ENCODE peak calls at places on chromosome 1, in six cellular contexts. One of them, this sample, is unnamed.

GRCh38 chr1:170230323-170230722 is 84.6 kb downstream of the NTMT2 start:
- DNase-seq in cardiac fibroblast: no peak
- DNase-seq in stimulated activated CD4-positive, alpha-beta T cell treated with anti-CD3 and anti-CD28 coated beads, Interleukin-4, amount 100 ng/mL, for 48 hours: no peak
- DNase-seq in uterus: no peak
- DNase-seq in cardiac muscle cell: no peak
- DNase-seq in A549: no peak
- DNase-seq in this sample: no peak

GRCh38 chr1:205458777-205459566 is 3.1 kb upstream of the BLACAT1 start:
- DNase-seq in cardiac fibroblast: peak; percentile 76
- DNase-seq in stimulated activated CD4-positive, alpha-beta T cell treated with anti-CD3 and anti-CD28 coated beads, Interleukin-4, amount 100 ng/mL, for 48 hours: no peak
- DNase-seq in uterus: no peak
- DNase-seq in cardiac muscle cell: peak; percentile 85
- DNase-seq in A549: peak; percentile 43
- DNase-seq in this sample: no peak

GRCh38 chr1:172781513-172782140 is 122.7 kb downstream of the FASLG start:
- DNase-seq in cardiac fibroblast: peak; percentile 18
- DNase-seq in stimulated activated CD4-positive, alpha-beta T cell treated with anti-CD3 and anti-CD28 coated beads, Interleukin-4, amount 100 ng/mL, for 48 hours: no peak
- DNase-seq in uterus: no peak
- DNase-seq in cardiac muscle cell: no peak
- DNase-seq in A549: no peak
- DNase-seq in this sample: no peak

GRCh38 chr1:182809414-182809957 is 19.9 kb downstream of the NPL start:
- DNase-seq in cardiac fibroblast: no peak
- DNase-seq in stimulated activated CD4-positive, alpha-beta T cell treated with anti-CD3 and anti-CD28 coated beads, Interleukin-4, amount 100 ng/mL, for 48 hours: no peak
- DNase-seq in uterus: no peak
- DNase-seq in cardiac muscle cell: no peak
- DNase-seq in A549: no peak
- DNase-seq in this sample: no peak

GRCh38 chr1:51222136-51222787 is 13.8 kb upstream of the RNF11 start:
- DNase-seq in cardiac fibroblast: no peak
- DNase-seq in stimulated activated CD4-positive, alpha-beta T cell treated with anti-CD3 and anti-CD28 coated beads, Interleukin-4, amount 100 ng/mL, for 48 hours: no peak
- DNase-seq in uterus: no peak
- DNase-seq in cardiac muscle cell: no peak
- DNase-seq in A549: no peak
- DNase-seq in this sample: no peak

GRCh38 chr1:8217011-8217711 is 100.8 kb upstream of the SLC45A1 start:
- DNase-seq in cardiac fibroblast: peak; percentile 47
- DNase-seq in stimulated activated CD4-positive, alpha-beta T cell treated with anti-CD3 and anti-CD28 coated beads, Interleukin-4, amount 100 ng/mL, for 48 hours: no peak
- DNase-seq in uterus: peak; percentile 61
- DNase-seq in cardiac muscle cell: peak; percentile 38
- DNase-seq in A549: no peak
- DNase-seq in this sample: no peak

GRCh38 chr1:204647114-204647804 is 38.3 kb downstream of the LRRN2 start:
- DNase-seq in cardiac fibroblast: peak; percentile 72
- DNase-seq in stimulated activated CD4-positive, alpha-beta T cell treated with anti-CD3 and anti-CD28 coated beads, Interleukin-4, amount 100 ng/mL, for 48 hours: no peak
- DNase-seq in uterus: no peak
- DNase-seq in cardiac muscle cell: peak; percentile 84
- DNase-seq in A549: peak; percentile 86
- DNase-seq in this sample: peak; percentile 30

GRCh38 chr1:13976485-13976884 is 276.5 kb downstream of the PRDM2 start:
- DNase-seq in cardiac fibroblast: no peak
- DNase-seq in stimulated activated CD4-positive, alpha-beta T cell treated with anti-CD3 and anti-CD28 coated beads, Interleukin-4, amount 100 ng/mL, for 48 hours: no peak
- DNase-seq in uterus: no peak
- DNase-seq in cardiac muscle cell: no peak
- DNase-seq in A549: no peak
- DNase-seq in this sample: no peak

GRCh38 chr1:17976843-17977242 is 130.8 kb upstream of the IGSF21 start:
- DNase-seq in cardiac fibroblast: no peak
- DNase-seq in stimulated activated CD4-positive, alpha-beta T cell treated with anti-CD3 and anti-CD28 coated beads, Interleukin-4, amount 100 ng/mL, for 48 hours: no peak
- DNase-seq in uterus: no peak
- DNase-seq in cardiac muscle cell: no peak
- DNase-seq in A549: no peak
- DNase-seq in this sample: no peak

GRCh38 chr1:34898220-34898820 is 31.1 kb downstream of the DLGAP3 start:
- DNase-seq in cardiac fibroblast: peak; percentile 21
- DNase-seq in stimulated activated CD4-positive, alpha-beta T cell treated with anti-CD3 and anti-CD28 coated beads, Interleukin-4, amount 100 ng/mL, for 48 hours: no peak
- DNase-seq in uterus: no peak
- DNase-seq in cardiac muscle cell: no peak
- DNase-seq in A549: no peak
- DNase-seq in this sample: no peak

GRCh38 chr1:77975386-77975785 is 3.5 kb downstream of the FUBP1 start:
- DNase-seq in cardiac fibroblast: peak; percentile 17
- DNase-seq in stimulated activated CD4-positive, alpha-beta T cell treated with anti-CD3 and anti-CD28 coated beads, Interleukin-4, amount 100 ng/mL, for 48 hours: no peak
- DNase-seq in uterus: no peak
- DNase-seq in cardiac muscle cell: no peak
- DNase-seq in A549: no peak
- DNase-seq in this sample: no peak

GRCh38 chr1:164718821-164719220 is 159.8 kb downstream of the PBX1 start:
- DNase-seq in cardiac fibroblast: peak; percentile 59
- DNase-seq in stimulated activated CD4-positive, alpha-beta T cell treated with anti-CD3 and anti-CD28 coated beads, Interleukin-4, amount 100 ng/mL, for 48 hours: no peak
- DNase-seq in uterus: no peak
- DNase-seq in cardiac muscle cell: no peak
- DNase-seq in A549: no peak
- DNase-seq in this sample: no peak

GRCh38 chr1:4549933-4550332 is 104.5 kb upstream of the AJAP1 start:
- DNase-seq in cardiac fibroblast: no peak
- DNase-seq in stimulated activated CD4-positive, alpha-beta T cell treated with anti-CD3 and anti-CD28 coated beads, Interleukin-4, amount 100 ng/mL, for 48 hours: no peak
- DNase-seq in uterus: no peak
- DNase-seq in cardiac muscle cell: no peak
- DNase-seq in A549: no peak
- DNase-seq in this sample: no peak

This sample was measured in GM19239.